ENCODE peak calls at places on chromosome 18, in nine cellular contexts. C is uterus, K is transverse colon, M is IMR-90, S is spleen, W is thyroid gland, N is body of pancreas, I is testis, P is HCT116. F is an unnamed sample.

GRCh38 chr18:69484699-69485396 is 84.2 kb downstream of the DOK6 start:
- DNase-seq in N (no peak), M (peak; percentile 81), P (no peak), C (no peak), I (no peak), S (no peak), W (no peak), K (no peak), F (no peak)

GRCh38 chr18:35322486-35323258 is 21.5 kb downstream of the ZNF24 start:
- DNase-seq in N (no peak), I (no peak), C (no peak), M (no peak), W (no peak), K (no peak), P (no peak), S (no peak), F (no peak)

GRCh38 chr18:55489742-55490055 is 98.3 kb downstream of the TCF4 start:
- DNase-seq in P (no peak), K (no peak), N (no peak), C (no peak), S (no peak), W (no peak), M (peak; percentile 55), I (no peak), F (no peak)

GRCh38 chr18:12767580-12768155 is 64.8 kb downstream of the PSMG2 start:
- DNase-seq in S (no peak), C (no peak), M (no peak), I (no peak), P (no peak), K (no peak), W (no peak), N (no peak), F (no peak)

GRCh38 chr18:44733069-44733753 is 52.5 kb downstream of the SETBP1 start:
- DNase-seq in N (peak; percentile 58), C (peak; percentile 49), W (no peak), P (no peak), S (no peak), M (peak; percentile 86), I (no peak), K (no peak), F (no peak)

GRCh38 chr18:78947291-78947690 is 32.3 kb upstream of the SALL3 start:
- DNase-seq in K (no peak), W (no peak), I (no peak), N (no peak), P (no peak), C (no peak), S (no peak), M (no peak), F (no peak)

GRCh38 chr18:34222396-34223163 is 2.1 kb downstream of the NOL4 start:
- DNase-seq in N (no peak), I (peak; percentile 14), M (no peak), W (peak; percentile 55), P (no peak), C (no peak), K (no peak), S (peak; percentile 70), F (peak; percentile 32)

GRCh38 chr18:33870059-33870458 is 292.0 kb downstream of the ASXL3 start:
- DNase-seq in S (no peak), K (no peak), M (peak; percentile 0), C (no peak), P (no peak), N (no peak), I (no peak), W (no peak), F (no peak)

GRCh38 chr18:43744960-43745740 is 467.9 kb upstream of the SYT4 start:
- DNase-seq in N (no peak), S (no peak), C (no peak), K (no peak), I (no peak), P (no peak), W (no peak), M (no peak), F (no peak)

GRCh38 chr18:63476666-63477065 is at the start of gene SERPINB5:
- DNase-seq in S (no peak), K (peak; percentile 90), C (no peak), P (peak; percentile 69), N (peak; percentile 9), I (no peak), W (peak; percentile 46), M (no peak), F (no peak)
- TF ChIP-seq POLR2A in S (no peak), K (no peak), C (no peak), P (no peak), N (no peak), I (no peak), W (no peak), M (no peak), F (no peak)

GRCh38 chr18:50694147-50694546 is 125.7 kb downstream of the MRO start:
- DNase-seq in P (no peak), I (no peak), W (no peak), N (no peak), K (no peak), M (no peak), S (no peak), C (no peak), F (no peak)
- TF ChIP-seq POLR2A in P (no peak), I (no peak), W (no peak), N (no peak), K (no peak), M (no peak), S (no peak), C (no peak), F (no peak)

GRCh38 chr18:75072672-75073371 is 136.1 kb downstream of the PTGR3 start:
- DNase-seq in N (no peak), K (no peak), P (no peak), S (peak; percentile 82), M (no peak), C (no peak), I (peak; percentile 6), W (no peak), F (no peak)

GRCh38 chr18:75071484-75071785 is 137.5 kb downstream of the PTGR3 start:
- DNase-seq in N (no peak), I (no peak), C (no peak), M (no peak), K (peak; percentile 27), P (no peak), W (no peak), S (peak; percentile 91), F (no peak)

GRCh38 chr18:75070235-75070624 is 138.7 kb downstream of the PTGR3 start:
- DNase-seq in P (no peak), N (no peak), W (peak; percentile 63), M (no peak), K (no peak), C (no peak), S (peak; percentile 78), I (peak; percentile 4), F (no peak)

GRCh38 chr18:75071866-75072671 is 136.9 kb downstream of the PTGR3 start:
- DNase-seq in M (no peak), S (peak; percentile 78), K (no peak), I (peak; percentile 4), C (no peak), P (no peak), W (no peak), N (no peak), F (no peak)

DNA sequence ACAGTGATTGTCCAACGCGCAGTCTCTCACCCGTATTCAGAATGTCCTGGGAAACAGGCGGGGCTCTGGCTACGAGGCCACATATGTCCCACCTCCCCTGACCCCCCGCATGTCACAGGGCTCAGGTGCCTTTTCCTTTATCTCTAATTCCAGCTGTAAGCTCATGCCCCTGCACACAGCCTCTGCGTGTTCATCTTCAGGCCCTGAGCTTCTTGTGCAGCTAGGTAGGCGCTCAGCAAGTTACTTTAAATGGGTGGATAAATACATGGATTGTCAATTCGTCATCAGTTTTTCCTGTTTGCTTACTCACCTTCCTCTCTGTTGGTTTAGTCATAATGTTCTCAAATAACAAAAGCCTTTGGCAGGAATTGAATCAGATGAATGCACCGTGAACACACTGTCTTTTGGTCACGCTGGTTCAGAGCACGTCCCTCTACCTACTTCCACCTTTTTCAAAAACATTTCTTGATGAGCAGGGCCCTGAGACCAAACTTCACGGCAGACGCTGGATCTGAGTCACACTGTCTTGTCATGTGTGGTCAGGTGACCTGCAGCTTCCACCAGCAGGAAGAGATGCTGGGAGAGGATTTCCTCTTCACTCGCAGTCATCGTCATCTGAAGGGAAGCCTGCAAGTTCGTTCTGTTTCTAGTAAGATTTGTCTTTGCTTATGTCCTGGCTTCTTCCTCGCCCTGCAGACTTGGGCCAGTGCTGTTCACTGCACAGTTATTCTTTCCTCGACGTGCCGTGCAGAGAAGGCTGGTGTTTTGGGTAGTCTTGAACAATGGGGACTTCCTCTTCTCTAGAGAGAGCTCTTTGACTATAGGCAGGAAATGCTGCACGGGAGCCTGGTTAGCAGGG is 138.1 kb downstream of the PTGR3 start:
- DNase-seq in W (peak; percentile 59), M (peak; percentile 90), K (peak; percentile 37), S (peak; percentile 90), N (peak; percentile 66), I (peak; percentile 48), P (peak; percentile 63), C (no peak), F (peak; percentile 44)
- TF ChIP-seq POLR2A in W (no peak), M (no peak), K (no peak), S (no peak), N (no peak), I (no peak), P (no peak), C (no peak), F (no peak)

DNA sequence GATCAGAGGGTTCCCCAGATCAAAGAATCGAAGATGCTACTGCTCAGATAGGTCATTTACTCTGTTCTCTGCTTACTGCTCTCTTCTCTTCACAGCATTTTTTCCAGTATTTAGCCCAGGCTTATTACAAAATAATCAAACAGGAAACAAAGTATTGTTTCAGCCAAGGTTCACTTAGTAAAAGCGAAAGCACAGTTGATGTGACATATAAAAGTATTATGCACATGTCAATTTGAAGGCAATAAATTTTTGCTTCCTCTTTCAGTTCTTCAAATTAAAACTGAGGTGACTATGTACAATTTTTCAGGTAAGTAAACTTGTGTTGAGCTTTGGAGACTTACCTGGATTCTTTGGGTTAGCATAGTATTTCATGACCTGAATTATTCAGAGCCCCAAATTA is 262.8 kb upstream of the CHST9 start:
- DNase-seq in N (no peak), W (no peak), P (no peak), C (no peak), I (no peak), S (no peak), K (no peak), M (no peak), F (no peak)
- TF ChIP-seq POLR2A in N (no peak), W (no peak), P (no peak), C (no peak), I (no peak), S (no peak), K (no peak), M (no peak), F (no peak)

GRCh38 chr18:45957100-45957499 is 10.0 kb downstream of the EPG5 start:
- DNase-seq in K (no peak), N (no peak), P (no peak), M (peak; percentile 82), I (no peak), C (no peak), S (no peak), W (no peak), F (no peak)
- TF ChIP-seq POLR2A in K (no peak), N (no peak), P (no peak), M (no peak), I (no peak), C (no peak), S (no peak), W (no peak), F (no peak)

F was measured in heart left ventricle.